ENCODE peak calls at places on chromosomes 4 and X, in seven cellular contexts. O is GM12892, X is GM12878, J is K562, B is SK-N-SH, K is H1, Z is HepG2. M is an unnamed sample.

GRCh38 chr4:173766231-173766630 is 236.2 kb upstream of the HAND2 start:
- DNase-seq in O (no peak), X (no peak), J (peak; percentile 27), B (peak; percentile 67), K (no peak), Z (no peak), M (no peak)

GRCh38 chr4:144701683-144702233 is 55.8 kb downstream of the HHIP start:
- DNase-seq in O (no peak), X (no peak), J (no peak), B (no peak), K (no peak), Z (no peak), M (no peak)

GRCh38 chr4:166435449-166435848 is 562.4 kb downstream of the TLL1 start:
- DNase-seq in O (no peak), X (no peak), J (no peak), B (no peak), K (no peak), Z (no peak), M (no peak)

GRCh38 chr4:42152507-42153504 is at the start of gene BEND4:
- DNase-seq in O (no peak), X (no peak), J (no peak), B (peak; percentile 17), K (peak; percentile 55), Z (no peak), M (no peak)

GRCh38 chrX:39689374-39690104 is 408.2 kb downstream of the BCOR start:
- DNase-seq in O (no peak), X (no peak), J (no peak), B (peak; percentile 73), K (peak; percentile 46), Z (no peak), M (no peak)

GRCh38 chrX:112789931-112790330 is 50.7 kb downstream of the AMOT start:
- DNase-seq in O (no peak), X (no peak), J (no peak), B (no peak), K (no peak), Z (peak; percentile 36), M (no peak)

GRCh38 chr4:139786494-139787354 is 121.1 kb downstream of the MGST2 start:
- DNase-seq in O (no peak), X (no peak), J (no peak), B (peak; percentile 52), K (no peak), Z (no peak), M (no peak)

GRCh38 chrX:20217279-20217678 is 49.4 kb downstream of the RPS6KA3 start:
- DNase-seq in O (no peak), X (no peak), J (peak; percentile 11), B (no peak), K (no peak), Z (no peak), M (no peak)

GRCh38 chrX:70082723-70083122 is 20.5 kb downstream of the OTUD6A start:
- DNase-seq in O (no peak), X (no peak), J (no peak), B (no peak), K (no peak), Z (no peak), M (no peak)

GRCh38 chr4:144709159-144709558 is 63.2 kb downstream of the HHIP start:
- DNase-seq in O (no peak), X (no peak), J (no peak), B (no peak), K (no peak), Z (no peak), M (no peak)

GRCh38 chr4:176753049-176753448 is 39.7 kb downstream of the VEGFC start:
- DNase-seq in O (no peak), X (no peak), J (no peak), B (no peak), K (no peak), Z (no peak), M (no peak)

GRCh38 chr4:109750652-109751244 is 20.9 kb upstream of the PLA2G12A start:
- DNase-seq in O (no peak), X (no peak), J (no peak), B (no peak), K (no peak), Z (no peak), M (no peak)

GRCh38 chr4:112860731-112861377 is 188.6 kb upstream of the ANK2 start:
- DNase-seq in O (no peak), X (peak; percentile 7), J (no peak), B (no peak), K (no peak), Z (no peak), M (no peak)

GRCh38 chr4:45155081-45155777 is 428.9 kb upstream of the GNPDA2 start:
- DNase-seq in O (no peak), X (no peak), J (no peak), B (no peak), K (no peak), Z (no peak), M (no peak)

GRCh38 chrX:118189628-118190027 is 73.0 kb upstream of the KLHL13 start:
- DNase-seq in O (no peak), X (no peak), J (no peak), B (peak; percentile 20), K (no peak), Z (no peak), M (no peak)

GRCh38 chr4:10207116-10207515 is 90.5 kb upstream of the WDR1 start:
- DNase-seq in O (no peak), X (no peak), J (no peak), B (no peak), K (no peak), Z (no peak), M (no peak)

GRCh38 chr4:11954093-11954492 is 525.4 kb upstream of the HS3ST1 start:
- DNase-seq in O (no peak), X (no peak), J (no peak), B (no peak), K (no peak), Z (no peak), M (no peak)

GRCh38 chr4:2260336-2261109 is 1.4 kb downstream of the MXD4 start:
- DNase-seq in O (no peak), X (no peak), J (no peak), B (no peak), K (no peak), Z (no peak), M (no peak)

GRCh38 chrX:2714551-2714950 is 23.5 kb downstream of the CD99 start:
- DNase-seq in O (no peak), X (no peak), J (no peak), B (no peak), K (no peak), Z (no peak), M (no peak)

GRCh38 chrX:41621236-41621651 is 67.5 kb upstream of the GPR34 start:
- DNase-seq in O (no peak), X (no peak), J (peak; percentile 74), B (peak; percentile 40), K (no peak), Z (no peak), M (no peak)

GRCh38 chr4:7854697-7855370 is 84.8 kb downstream of the AFAP1 start:
- DNase-seq in O (no peak), X (peak; percentile 23), J (no peak), B (no peak), K (no peak), Z (no peak), M (no peak)

GRCh38 chrX:110210417-110211139 is 107.3 kb downstream of the AMMECR1 start:
- DNase-seq in O (no peak), X (no peak), J (no peak), B (no peak), K (no peak), Z (peak; percentile 10), M (no peak)

GRCh38 chrX:11754958-11755645 is 2.9 kb upstream of the MSL3 start:
- DNase-seq in O (no peak), X (no peak), J (no peak), B (no peak), K (no peak), Z (no peak), M (no peak)

GRCh38 chr4:84028340-84028739 is 470.8 kb downstream of the NKX6-1 start:
- DNase-seq in O (no peak), X (no peak), J (no peak), B (no peak), K (no peak), Z (no peak), M (no peak)

GRCh38 chr4:38138363-38138762 is 178.2 kb downstream of the PTTG2 start:
- DNase-seq in O (no peak), X (no peak), J (no peak), B (no peak), K (no peak), Z (no peak), M (no peak)

GRCh38 chr4:169024762-169025161 is 14.7 kb upstream of the CBR4 start:
- DNase-seq in O (no peak), X (no peak), J (no peak), B (peak; percentile 69), K (no peak), Z (no peak), M (peak; percentile 25)

GRCh38 chr4:1978226-1978625 is 30.5 kb downstream of the NELFA start:
- DNase-seq in O (no peak), X (no peak), J (no peak), B (no peak), K (no peak), Z (no peak), M (no peak)

GRCh38 chrX:80174925-80175574 is 160.5 kb downstream of the TBX22 start:
- DNase-seq in O (no peak), X (no peak), J (no peak), B (no peak), K (no peak), Z (no peak), M (no peak)

GRCh38 chr4:118033148-118034060 is 882 bp upstream of the NDST3 start:
- DNase-seq in O (peak; percentile 7), X (no peak), J (no peak), B (peak; percentile 87), K (peak; percentile 78), Z (no peak), M (peak; percentile 9)

GRCh38 chrX:123081766-123082165 is 102.3 kb upstream of the GRIA3 start:
- DNase-seq in O (no peak), X (no peak), J (no peak), B (no peak), K (no peak), Z (no peak), M (no peak)
- TF ChIP-seq TAF1 in O (no peak), X (no peak), J (no peak), B (no peak), K (no peak), Z (no peak), M (no peak)

DNA sequence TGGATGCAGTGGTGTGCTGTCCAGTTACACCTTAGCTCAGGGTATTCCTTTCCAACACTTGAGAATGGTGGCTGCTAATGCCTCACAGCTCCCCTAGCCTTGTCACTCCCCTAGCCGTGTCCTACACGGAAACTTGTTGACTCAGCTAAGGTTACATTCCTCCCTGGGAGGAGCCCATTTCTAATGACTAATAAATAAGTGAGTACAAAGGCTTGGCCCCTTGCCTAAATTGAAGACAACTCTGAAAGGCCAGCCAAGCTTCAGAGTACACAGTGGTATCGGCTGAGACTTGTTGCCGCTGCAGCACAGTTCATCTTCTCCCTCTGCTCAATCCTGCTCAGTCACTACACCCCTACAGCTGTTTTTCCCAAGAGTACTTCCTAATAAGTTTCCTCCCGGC is 21.2 kb upstream of the SLC25A31 start:
- DNase-seq in O (no peak), X (no peak), J (no peak), B (no peak), K (no peak), Z (peak; percentile 65), M (no peak)
- TF ChIP-seq POLR2AphosphoS5 in O (no peak), X (no peak), J (no peak), B (no peak), K (no peak), Z (no peak), M (no peak)

GRCh38 chr4:73816814-73817213 is 19.7 kb upstream of the CXCL6 start:
- DNase-seq in O (no peak), X (no peak), J (no peak), B (no peak), K (no peak), Z (no peak), M (no peak)
- TF ChIP-seq TAF1 in O (no peak), X (no peak), J (no peak), B (no peak), K (no peak), Z (no peak), M (no peak)

GRCh38 chr4:70839537-70840093 is at the start of gene GRSF1:
- DNase-seq in O (peak; percentile 76), X (peak; percentile 60), J (peak; percentile 94), B (peak; percentile 97), K (peak; percentile 92), Z (peak; percentile 79), M (peak; percentile 82)
- TF ChIP-seq POLR2AphosphoS5 in O (peak; percentile 65), X (peak; percentile 75), J (peak; percentile 78), B (peak; percentile 93), K (peak; percentile 84), Z (peak; percentile 89), M (no peak)